ENCODE peak calls at places on chromosomes 13 and 19, in seven cellular contexts. I is fibroblast of the aortic adventitia, N is osteoblast, P is right atrium auricular region, W is bronchial epithelial cell, U is mucosa of descending colon, G is foreskin fibroblast. O is an unnamed sample.

GRCh38 chr19:17726136-17726741 is 7.0 kb downstream of the MAP1S start:
- DNase-seq in G (no peak), N (peak), W (no peak), U (no peak), P (no peak), I (no peak), O (no peak)

GRCh38 chr13:112741835-112742570 is 52.2 kb downstream of the ATP11A start:
- DNase-seq in U (no peak), P (no peak), W (no peak), I (no peak), N (peak), G (no peak), O (no peak)

GRCh38 chr13:59391696-59392095 is 772.0 kb downstream of the DIAPH3 start:
- DNase-seq in N (peak), W (peak), I (peak), P (no peak), G (peak), U (peak), O (peak)

GRCh38 chr19:4316940-4317339 is 12.5 kb downstream of the FSD1 start:
- DNase-seq in P (no peak), I (no peak), N (peak), G (no peak), W (no peak), U (no peak), O (no peak)

GRCh38 chr13:90500569-90500968 is 846.9 kb upstream of the MIR17HG start:
- DNase-seq in W (no peak), U (no peak), I (no peak), G (no peak), P (no peak), N (no peak), O (no peak)

GRCh38 chr13:46119883-46120614 is 15.2 kb upstream of the CPB2 start:
- DNase-seq in P (no peak), W (peak), I (peak), N (no peak), G (peak), U (no peak), O (peak)

GRCh38 chr13:108859202-108860012 is 230.0 kb downstream of the MYO16 start:
- DNase-seq in W (peak), P (no peak), I (peak), U (no peak), N (peak), G (peak), O (peak)

GRCh38 chr13:21139374-21139773 is 37.0 kb downstream of the SKA3 start:
- DNase-seq in W (no peak), U (peak), N (no peak), I (no peak), G (no peak), P (no peak), O (no peak)

GRCh38 chr13:62320731-62321130 is 905.1 kb upstream of the PCDH20 start:
- DNase-seq in G (no peak), N (no peak), I (no peak), P (no peak), U (no peak), W (no peak), O (no peak)

GRCh38 chr13:89375839-89376238 is 1704.7 kb downstream of the SLITRK5 start:
- DNase-seq in I (peak), W (peak), U (no peak), P (no peak), G (peak), N (no peak), O (peak)

GRCh38 chr19:17079710-17080440 is 4.3 kb downstream of the MYO9B start:
- DNase-seq in U (peak), N (peak), I (peak), G (peak), W (peak), P (peak), O (peak)

GRCh38 chr13:107192289-107192688 is 624.4 kb upstream of the ARGLU1 start:
- DNase-seq in N (no peak), I (no peak), U (no peak), P (no peak), G (no peak), W (no peak), O (no peak)

GRCh38 chr19:31355330-31356289 is 6.4 kb upstream of the TSHZ3 start:
- DNase-seq in W (no peak), N (no peak), U (no peak), P (no peak), G (no peak), I (no peak), O (no peak)

GRCh38 chr13:109859216-109859835 is 72.9 kb upstream of the IRS2 start:
- DNase-seq in G (no peak), I (no peak), P (no peak), U (no peak), W (no peak), N (peak), O (no peak)

GRCh38 chr19:4009990-4010807 is 2.7 kb downstream of the PIAS4 start:
- DNase-seq in U (no peak), N (peak), W (no peak), I (no peak), P (no peak), G (peak), O (no peak)

GRCh38 chr13:93220073-93220472 is 6.5 kb upstream of the GPC6 start:
- DNase-seq in W (no peak), U (no peak), I (no peak), N (peak), G (no peak), P (no peak), O (no peak)

GRCh38 chr19:32017341-32017948 is 328.0 kb upstream of the ZNF507 start:
- DNase-seq in P (no peak), G (no peak), W (no peak), I (no peak), U (no peak), N (no peak), O (no peak)

GRCh38 chr19:45250832-45251451 is at the start of gene MARK4:
- DNase-seq in W (peak), N (peak), G (peak), I (peak), U (peak), P (no peak), O (peak)

GRCh38 chr13:94479559-94480095 is at the start of gene DCT:
- DNase-seq in P (no peak), I (no peak), G (no peak), W (no peak), N (no peak), U (no peak), O (no peak)

GRCh38 chr13:26132756-26133155 is 80.9 kb upstream of the SHISA2 start:
- DNase-seq in I (peak), W (peak), U (no peak), N (peak), G (peak), P (no peak), O (peak)

DNA sequence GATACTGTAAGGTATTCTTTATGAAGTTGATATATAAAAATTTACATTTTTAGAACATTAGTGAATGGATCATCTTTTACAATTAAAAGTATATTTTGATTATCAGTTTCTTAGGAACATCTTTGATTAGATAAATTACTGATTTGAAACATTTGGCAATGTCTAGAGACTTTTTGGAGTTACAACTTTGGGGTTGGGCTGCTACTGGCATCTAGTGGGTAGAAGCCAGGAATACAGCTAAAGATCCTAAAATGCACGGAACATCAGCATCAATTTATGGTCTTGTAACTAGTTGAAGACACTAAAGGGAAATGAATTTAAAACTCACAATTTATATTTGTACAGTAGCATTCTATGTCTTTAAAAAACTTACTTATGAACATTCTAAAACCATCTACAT is 19.9 kb downstream of the POMP start:
- DNase-seq in U (no peak), N (no peak), I (no peak), P (no peak), W (no peak), G (peak), O (peak)
- TF ChIP-seq CTCF in U (no peak), N (peak), I (peak), P (no peak), W (no peak), G (peak), O (peak)

DNA sequence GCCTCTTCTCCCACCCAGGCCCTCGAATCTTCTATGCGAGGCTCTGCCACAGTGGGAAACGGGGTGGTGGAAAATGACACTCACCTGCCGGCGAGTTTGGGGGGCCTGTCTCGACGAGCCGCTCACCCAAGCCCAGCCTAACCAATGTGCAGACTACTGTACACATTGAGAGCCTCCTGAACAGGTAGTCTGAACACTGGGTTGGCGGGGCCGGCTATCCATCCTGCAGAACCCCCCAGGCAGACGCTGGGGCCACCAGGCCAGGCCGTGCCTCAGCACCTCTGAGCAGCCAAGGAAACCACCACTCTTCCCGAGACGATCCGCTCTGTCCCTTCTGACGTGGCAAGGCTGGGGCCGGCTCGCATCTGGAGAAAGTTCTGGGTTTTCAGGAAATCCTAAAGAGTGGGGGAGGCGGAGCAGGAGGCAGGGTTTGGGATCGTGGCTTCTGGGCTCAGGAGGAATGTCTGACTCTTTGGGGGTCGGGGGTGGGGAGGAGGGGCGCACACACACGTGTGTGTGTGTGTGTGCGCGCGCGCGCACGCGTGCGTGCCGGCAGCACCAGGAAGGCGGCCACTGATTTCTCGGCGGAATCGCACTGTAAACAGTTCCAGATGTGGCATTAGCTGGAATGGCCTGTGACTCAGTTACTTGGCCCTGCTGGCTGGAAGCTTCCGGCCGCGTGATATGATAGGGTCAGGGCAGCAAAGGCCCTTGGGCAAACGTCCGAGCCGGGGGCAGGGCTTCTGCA is 18.5 kb downstream of the TMED1 start:
- DNase-seq in N (peak), U (peak), G (peak), I (peak), P (peak), W (no peak), O (peak)
- H3K4me3 ChIP-seq in N (peak), U (no peak), G (peak), I (peak), P (peak), W (no peak), O (peak)

GRCh38 chr19:40717325-40717879 is 490 bp downstream of the ITPKC start:
- DNase-seq in P (no peak), I (no peak), G (no peak), W (no peak), N (no peak), U (peak), O (peak)
- TF ChIP-seq CTCF in P (no peak), I (no peak), G (no peak), W (no peak), N (no peak), U (no peak), O (no peak)

DNA sequence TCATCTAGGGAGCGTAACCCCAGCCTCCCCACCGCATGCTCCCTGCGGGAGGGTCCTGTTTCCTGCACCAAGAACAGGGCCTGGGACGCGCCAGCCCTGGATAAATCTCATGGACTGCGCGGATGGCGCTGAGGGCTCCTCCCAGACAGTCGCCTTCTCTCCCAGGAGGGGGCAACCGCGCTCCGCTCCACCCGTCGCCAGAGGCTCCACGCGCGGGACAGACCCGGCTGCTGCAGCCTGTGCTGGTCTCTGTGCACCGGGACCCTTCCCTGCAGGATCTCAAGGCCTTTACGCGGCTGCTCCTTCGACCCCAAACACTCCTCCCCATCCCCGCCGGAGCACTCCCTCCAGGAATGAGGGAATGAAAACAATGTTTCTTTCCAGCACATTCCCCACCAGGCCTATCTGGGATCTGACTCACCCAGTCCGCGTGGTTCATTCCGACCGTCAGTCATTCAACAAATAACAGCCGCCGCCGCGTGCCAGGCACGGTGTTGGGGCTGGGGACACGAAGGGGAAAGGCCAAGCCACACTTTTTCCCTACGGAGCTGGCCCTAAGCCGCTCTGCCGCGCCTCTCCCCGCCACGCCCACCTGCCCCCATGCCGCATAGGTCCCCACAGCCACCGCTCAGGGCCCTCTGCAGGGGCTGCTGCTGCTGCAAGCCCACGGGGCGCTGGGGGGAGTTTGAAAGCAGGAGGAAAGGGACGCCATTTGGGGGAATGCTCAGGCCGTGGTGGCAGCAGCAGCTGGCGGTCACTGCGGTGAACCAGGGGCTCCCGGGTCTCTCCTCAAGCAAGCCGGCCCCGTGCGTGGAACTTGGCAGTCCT is 6.0 kb downstream of the PNMA8B start:
- DNase-seq in W (no peak), I (peak), U (no peak), N (peak), P (peak), G (peak), O (peak)
- H3K4me3 ChIP-seq in W (no peak), I (no peak), U (no peak), N (peak), P (peak), G (no peak), O (no peak)

GRCh38 chr13:52738719-52739467 is 727 bp downstream of the CNMD start:
- DNase-seq in G (peak), I (no peak), P (no peak), U (peak), W (no peak), N (no peak), O (no peak)
- TF ChIP-seq CTCF in G (no peak), I (no peak), P (peak), U (no peak), W (peak), N (peak), O (no peak)

DNA sequence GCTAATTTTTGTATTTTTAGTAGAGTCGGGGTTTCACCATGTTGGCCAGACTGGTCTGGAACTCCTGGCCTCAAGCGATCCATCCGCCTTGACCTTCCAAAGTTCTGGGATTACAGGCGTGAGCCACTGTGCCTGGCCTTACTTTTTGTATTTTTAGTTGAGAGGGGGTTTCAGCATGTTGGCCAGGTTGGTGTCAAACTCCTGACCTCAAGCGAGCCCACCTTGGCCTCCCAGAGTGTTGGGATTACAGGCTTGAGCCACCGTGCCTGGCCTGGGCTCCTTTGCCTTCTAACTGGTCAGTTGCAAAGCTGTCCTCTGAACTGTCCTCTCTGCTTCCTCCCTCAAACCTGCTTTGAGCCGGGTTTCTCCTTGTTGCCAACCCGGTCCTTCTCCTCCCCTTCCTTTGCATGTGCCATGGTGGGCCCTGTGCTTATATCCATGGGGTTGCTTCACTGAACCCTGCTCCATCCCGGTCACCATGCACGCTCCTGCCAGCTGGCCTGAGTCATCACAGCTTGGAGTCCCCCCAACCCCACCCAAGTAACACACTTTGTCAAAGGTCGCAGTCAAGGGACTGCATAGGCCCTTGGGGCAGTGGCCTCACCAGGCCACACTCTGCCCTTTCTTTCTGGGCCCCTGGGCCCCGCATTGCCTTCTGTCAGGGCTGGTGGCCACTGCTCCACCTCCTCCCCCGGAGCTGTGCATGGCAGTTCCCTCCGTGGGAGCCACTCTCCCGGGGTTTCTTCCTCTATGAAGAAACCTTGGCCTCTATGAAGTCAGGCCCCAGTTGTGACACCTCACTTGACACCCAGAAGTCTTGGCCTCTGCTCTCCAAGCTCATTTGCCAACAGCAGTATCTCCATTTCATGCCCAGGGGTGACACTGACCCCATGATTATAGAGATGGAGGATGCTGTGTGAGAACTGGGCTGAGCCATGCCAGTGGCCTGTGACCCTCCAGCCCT is 21.3 kb downstream of the WTIP start:
- DNase-seq in P (peak), G (peak), W (no peak), N (peak), U (no peak), I (peak), O (no peak)
- H3K4me3 ChIP-seq in P (no peak), G (no peak), W (no peak), N (no peak), U (no peak), I (no peak), O (no peak)

O was measured in fibroblast of pulmonary artery.